ENCODE peak calls at places on chromosome 19, in four cellular contexts. H, N, X and B are unnamed samples.

GRCh38 chr19:33143897-33144405 is 12.0 kb downstream of the WDR88 start:
- DNase-seq in H (peak; percentile 67), N (peak; percentile 86), X (peak; percentile 73), B (peak; percentile 72)

GRCh38 chr19:16379521-16380313 is 55.1 kb downstream of the KLF2 start:
- DNase-seq in H (peak; percentile 16), N (no peak), X (no peak), B (no peak)

GRCh38 chr19:28727133-28727834 is 485.7 kb downstream of the UQCRFS1 start:
- DNase-seq in H (no peak), N (peak; percentile 60), X (no peak), B (no peak)

GRCh38 chr19:49799798-49800376 is 13.2 kb downstream of the FUZ start:
- DNase-seq in H (no peak), N (no peak), X (no peak), B (no peak)

GRCh38 chr19:10352764-10353671 is 13.6 kb upstream of the ICAM3 start:
- DNase-seq in H (peak; percentile 96), N (no peak), X (no peak), B (no peak)

GRCh38 chr19:2478756-2479555 is 3.0 kb downstream of the GADD45B start:
- DNase-seq in H (peak; percentile 90), N (peak; percentile 93), X (peak; percentile 88), B (peak; percentile 88)

GRCh38 chr19:34733266-34733825 is 697 bp upstream of the ZNF181 start:
- DNase-seq in H (no peak), N (no peak), X (no peak), B (peak; percentile 65)

GRCh38 chr19:2524840-2525723 is 49.2 kb downstream of the GADD45B start:
- DNase-seq in H (no peak), N (peak; percentile 84), X (peak; percentile 40), B (no peak)

GRCh38 chr19:34481861-34482379 is 362 bp downstream of the WTIP start:
- DNase-seq in H (peak; percentile 44), N (peak; percentile 76), X (no peak), B (no peak)

GRCh38 chr19:28558783-28559182 is 654.2 kb downstream of the UQCRFS1 start:
- DNase-seq in H (no peak), N (no peak), X (no peak), B (no peak)

GRCh38 chr19:33283578-33283977 is 18.8 kb downstream of the CEBPA start:
- DNase-seq in H (no peak), N (no peak), X (no peak), B (no peak)

GRCh38 chr19:50202399-50202798 is 1.0 kb upstream of the MYH14 start:
- DNase-seq in H (no peak), N (no peak), X (no peak), B (no peak)

GRCh38 chr19:3046621-3047306 is 15.5 kb downstream of the TLE5 start:
- DNase-seq in H (no peak), N (no peak), X (no peak), B (peak; percentile 49)

GRCh38 chr19:34847393-34847792 is 74.4 kb upstream of the ZNF599 start:
- DNase-seq in H (no peak), N (no peak), X (peak; percentile 11), B (no peak)

GRCh38 chr19:55702131-55702627 is 27.2 kb downstream of the EPN1 start:
- DNase-seq in H (no peak), N (no peak), X (peak; percentile 71), B (no peak)

GRCh38 chr19:12703056-12703455 is 6.6 kb upstream of the FBXW9 start:
- DNase-seq in H (no peak), N (no peak), X (no peak), B (no peak)

GRCh38 chr19:23351806-23352205 is 43.5 kb downstream of the ZNF91 start:
- DNase-seq in H (no peak), N (no peak), X (no peak), B (no peak)

GRCh38 chr19:33621811-33622504 is at the start of gene CHST8:
- DNase-seq in H (no peak), N (no peak), X (peak; percentile 42), B (no peak)

GRCh38 chr19:5718032-5718578 is 1.8 kb downstream of the LONP1 start:
- DNase-seq in H (no peak), N (peak; percentile 60), X (no peak), B (no peak)

GRCh38 chr19:29397748-29398147 is 128.0 kb upstream of the VSTM2B start:
- DNase-seq in H (no peak), N (peak; percentile 37), X (no peak), B (no peak)

GRCh38 chr19:48645652-48646191 is at the start of gene CA11:
- DNase-seq in H (no peak), N (no peak), X (no peak), B (no peak)

GRCh38 chr19:10729406-10729805 is 11.5 kb downstream of the DNM2 start:
- DNase-seq in H (no peak), N (no peak), X (no peak), B (no peak)

GRCh38 chr19:12766051-12766521 is 9.3 kb downstream of the HOOK2 start:
- DNase-seq in H (peak; percentile 77), N (peak; percentile 99), X (peak; percentile 93), B (peak; percentile 93)

GRCh38 chr19:6739884-6740588 is 556 bp downstream of the TRIP10 start:
- DNase-seq in H (peak; percentile 75), N (peak; percentile 85), X (peak; percentile 39), B (peak; percentile 69)

GRCh38 chr19:18392936-18393335 is 4.5 kb downstream of the LRRC25 start:
- DNase-seq in H (no peak), N (no peak), X (no peak), B (no peak)

GRCh38 chr19:10353793-10354391 is 14.5 kb upstream of the ICAM3 start:
- DNase-seq in H (peak; percentile 83), N (no peak), X (no peak), B (no peak)

GRCh38 chr19:49790866-49791265 is 22.2 kb downstream of the FUZ start:
- DNase-seq in H (no peak), N (no peak), X (no peak), B (no peak)

GRCh38 chr19:58042709-58043340 is 9.0 kb downstream of the ZSCAN1 start:
- DNase-seq in H (peak; percentile 35), N (no peak), X (no peak), B (no peak)

GRCh38 chr19:38173324-38174041 is 50.5 kb downstream of the DPF1 start:
- DNase-seq in H (no peak), N (no peak), X (peak; percentile 28), B (no peak)

GRCh38 chr19:50510121-50510670 is 795 bp downstream of the JOSD2 start:
- DNase-seq in H (peak; percentile 60), N (peak; percentile 79), X (no peak), B (peak; percentile 52)

GRCh38 chr19:14795078-14795721 is 16.8 kb upstream of the ADGRE2 start:
- DNase-seq in H (no peak), N (no peak), X (no peak), B (no peak)

GRCh38 chr19:39014037-39014436 is 18.3 kb downstream of the FBXO27 start:
- DNase-seq in H (no peak), N (no peak), X (no peak), B (no peak)

GRCh38 chr19:3667766-3668165 is 32.5 kb downstream of the PIP5K1C start:
- DNase-seq in H (no peak), N (no peak), X (no peak), B (no peak)

DNA sequence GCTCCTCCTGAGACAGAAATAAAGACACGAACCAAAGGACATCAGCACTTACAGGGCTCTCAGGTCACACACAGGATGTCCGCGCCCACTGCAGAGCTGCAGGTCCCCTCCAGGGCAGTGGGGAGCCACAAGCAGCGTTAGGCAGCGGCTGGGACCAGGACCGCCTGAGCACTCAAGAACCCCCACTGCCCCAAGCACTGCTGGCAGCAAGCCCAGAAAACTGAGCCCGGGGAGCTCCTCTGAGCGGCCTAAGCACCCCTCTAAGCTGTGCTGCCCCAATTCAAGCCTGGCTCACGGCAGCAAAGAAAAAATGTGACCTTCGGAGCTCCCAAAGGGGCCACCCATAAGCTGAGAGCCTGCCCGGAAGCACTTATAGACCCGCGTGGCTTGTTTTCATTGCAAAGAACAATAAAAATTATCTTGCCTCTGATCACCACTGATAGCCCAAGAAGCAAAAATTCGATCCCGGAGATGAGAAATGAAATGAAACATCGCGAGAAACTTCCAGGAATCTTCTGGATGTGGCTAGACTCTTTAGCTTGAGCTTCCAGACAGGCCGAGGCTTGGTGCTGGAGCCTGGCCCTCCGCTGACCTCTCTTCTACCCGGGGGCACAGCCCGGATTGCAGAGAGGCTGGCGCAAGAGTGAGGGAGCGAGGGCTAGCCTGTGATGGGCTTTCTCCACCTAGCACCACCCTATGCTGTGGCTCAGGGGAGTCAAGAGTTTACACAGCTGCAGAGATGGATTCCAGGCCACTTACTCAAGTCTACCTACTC is 6.3 kb downstream of the DPP9 start:
- DNase-seq in H (no peak), N (no peak), X (no peak), B (peak; percentile 78)
- H3K4me3 ChIP-seq in H (peak overlapping the region; percentile 30), N (no peak overlapping the region), X (no peak overlapping the region), B (peak overlapping the region; percentile 42)

DNA sequence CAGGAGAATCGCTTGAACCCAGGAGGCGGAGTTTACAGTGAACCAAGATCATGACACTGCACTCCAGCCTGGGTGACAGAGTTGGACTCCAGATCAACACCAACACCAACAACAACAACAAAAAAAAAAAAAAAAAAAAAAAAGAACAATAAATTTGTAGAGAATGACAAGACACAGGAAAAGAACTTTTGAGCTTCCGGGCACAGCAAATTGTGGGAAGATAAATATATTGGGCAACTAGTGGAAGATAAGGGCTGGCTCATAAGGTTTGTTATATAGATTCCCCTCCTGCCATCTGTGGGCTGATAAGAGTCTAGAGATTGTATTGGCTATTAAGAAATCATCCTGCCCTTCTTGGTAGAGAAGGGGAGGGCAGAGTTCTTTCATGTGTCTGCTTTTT is 33.2 kb upstream of the CYP2S1 start:
- DNase-seq in H (no peak), N (no peak), X (no peak), B (no peak)
- H3K27ac ChIP-seq in H (no peak overlapping the region), N (no peak overlapping the region), X (peak overlapping the region; percentile 34), B (no peak overlapping the region)

DNA sequence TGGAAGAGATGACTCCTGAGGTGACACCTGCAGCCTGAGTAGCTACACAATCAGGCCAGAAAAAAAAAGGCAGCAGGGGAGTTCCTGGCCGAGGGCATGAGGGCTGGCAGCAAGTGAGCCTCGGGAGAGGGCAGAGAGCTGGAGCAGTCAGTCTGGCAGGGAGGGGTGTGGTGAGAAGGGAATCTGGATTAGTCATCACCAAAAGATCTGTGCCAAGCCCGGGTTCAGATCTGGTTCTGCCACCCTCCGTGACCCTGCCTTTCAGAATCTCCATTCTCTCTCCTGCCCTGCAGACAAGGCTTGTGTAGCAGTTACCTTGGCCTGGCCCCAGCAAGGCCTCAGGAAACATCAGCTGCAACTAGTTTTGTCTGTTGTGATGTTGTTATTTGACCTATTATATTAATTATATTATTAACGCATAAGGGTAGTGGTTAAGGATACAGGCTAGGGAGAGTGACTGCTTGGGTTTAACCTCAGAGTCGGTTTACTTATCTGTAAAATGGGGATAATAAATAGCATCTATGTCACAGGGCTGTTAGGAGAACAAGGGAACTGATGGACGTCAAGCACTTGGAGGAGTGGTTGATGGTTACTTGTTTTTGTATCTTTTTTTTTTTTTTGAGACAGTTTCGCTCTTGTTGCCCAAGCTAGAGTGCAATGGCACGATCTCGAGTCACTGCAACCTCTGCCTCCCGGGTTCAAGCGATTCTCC is 2.7 kb upstream of the CAPNS1 start:
- DNase-seq in H (peak; percentile 85), N (peak; percentile 82), X (peak; percentile 80), B (peak; percentile 72)
- H3K4me3 ChIP-seq in H (peak overlapping the region; percentile 7), N (no peak overlapping the region), X (peak overlapping the region; percentile 4), B (no peak overlapping the region)

DNA sequence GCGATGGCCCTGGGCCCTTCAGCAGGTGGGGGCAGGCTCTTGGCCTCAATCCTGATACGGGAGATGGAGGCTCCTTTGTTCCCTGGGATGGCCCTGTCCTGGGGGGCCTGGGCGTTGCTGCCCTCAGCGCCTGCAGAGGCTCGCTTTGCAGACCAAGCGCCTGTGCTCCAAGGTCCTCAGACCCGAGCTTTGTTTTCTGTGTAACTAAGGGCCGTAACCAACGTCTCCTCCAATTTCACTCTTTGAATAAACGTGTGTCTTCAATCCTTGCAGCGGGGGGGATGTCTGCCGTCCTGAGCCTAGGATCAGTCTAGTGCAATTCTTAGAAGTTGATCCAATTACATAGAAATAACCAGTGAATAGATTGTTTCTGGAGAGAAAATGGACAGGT is 5.2 kb downstream of the PTBP1 start:
- DNase-seq in H (no peak), N (no peak), X (no peak), B (no peak)
- H3K27ac ChIP-seq in H (no peak overlapping the region), N (peak overlapping the region; percentile 95), X (no peak overlapping the region), B (peak overlapping the region; percentile 96)